ENCODE peak calls at places on chromosomes 7 and 10, in nine cellular contexts. K is Peyer's patch, X is right lobe of liver, R is fibroblast of lung, P is hepatocyte, Z is small intestine, E is stomach, S is AG04450, B is sigmoid colon. O is an unnamed sample.

GRCh38 chr7:10672186-10672585 is 301.5 kb upstream of the PHF14 start:
- DNase-seq in K (no peak), X (no peak), R (no peak), P (no peak), Z (no peak), E (no peak), S (no peak), B (no peak), O (no peak)

GRCh38 chr7:107596881-107597581 is 17.0 kb downstream of the BCAP29 start:
- DNase-seq in K (no peak), X (no peak), R (peak; percentile 17), P (no peak), Z (no peak), E (no peak), S (no peak), B (no peak), O (no peak)

GRCh38 chr7:134480730-134481129 is 21.8 kb upstream of the AKR1B1 start:
- DNase-seq in K (no peak), X (no peak), R (peak; percentile 65), P (no peak), Z (no peak), E (no peak), S (no peak), B (no peak), O (no peak)

GRCh38 chr10:132942740-132943554 is 577 bp upstream of the CFAP46 start:
- DNase-seq in K (no peak), X (no peak), R (peak; percentile 8), P (no peak), Z (no peak), E (no peak), S (no peak), B (no peak), O (no peak)

GRCh38 chr7:32518534-32519140 is 23.3 kb downstream of the AVL9 start:
- DNase-seq in K (no peak), X (no peak), R (peak; percentile 78), P (no peak), Z (no peak), E (no peak), S (no peak), B (no peak), O (no peak)

GRCh38 chr10:61760943-61761824 is 98.5 kb downstream of the CABCOCO1 start:
- DNase-seq in K (no peak), X (no peak), R (peak; percentile 91), P (peak; percentile 24), Z (peak; percentile 88), E (no peak), S (peak; percentile 36), B (no peak), O (no peak)

GRCh38 chr10:15719062-15719898 is 442 bp downstream of the ITGA8 start:
- DNase-seq in K (no peak), X (no peak), R (no peak), P (peak; percentile 47), Z (no peak), E (no peak), S (no peak), B (no peak), O (no peak)

GRCh38 chr7:936131-937054 is 18.1 kb downstream of the ADAP1 start:
- DNase-seq in K (no peak), X (no peak), R (peak; percentile 48), P (peak; percentile 8), Z (no peak), E (no peak), S (no peak), B (peak; percentile 63), O (peak; percentile 43)

GRCh38 chr10:124742418-124743187 is 1.6 kb downstream of the FAM53B start:
- DNase-seq in K (no peak), X (no peak), R (peak; percentile 39), P (peak; percentile 47), Z (peak; percentile 60), E (no peak), S (no peak), B (peak; percentile 78), O (no peak)

GRCh38 chr7:132203021-132203420 is 373.2 kb downstream of the PLXNA4 start:
- DNase-seq in K (no peak), X (no peak), R (no peak), P (no peak), Z (no peak), E (no peak), S (no peak), B (peak; percentile 43), O (no peak)

GRCh38 chr10:121293121-121293520 is 305.1 kb downstream of the FGFR2 start:
- DNase-seq in K (no peak), X (no peak), R (no peak), P (peak; percentile 31), Z (no peak), E (no peak), S (no peak), B (no peak), O (no peak)

GRCh38 chr7:73612598-73613269 is 11.6 kb downstream of the MLXIPL start:
- DNase-seq in K (no peak), X (peak; percentile 97), R (peak; percentile 25), P (peak; percentile 86), Z (peak; percentile 98), E (peak; percentile 45), S (no peak), B (no peak), O (no peak)

GRCh38 chr10:25177093-25177753 is 2.4 kb downstream of the GPR158 start:
- DNase-seq in K (no peak), X (no peak), R (no peak), P (no peak), Z (no peak), E (no peak), S (no peak), B (no peak), O (no peak)

DNA sequence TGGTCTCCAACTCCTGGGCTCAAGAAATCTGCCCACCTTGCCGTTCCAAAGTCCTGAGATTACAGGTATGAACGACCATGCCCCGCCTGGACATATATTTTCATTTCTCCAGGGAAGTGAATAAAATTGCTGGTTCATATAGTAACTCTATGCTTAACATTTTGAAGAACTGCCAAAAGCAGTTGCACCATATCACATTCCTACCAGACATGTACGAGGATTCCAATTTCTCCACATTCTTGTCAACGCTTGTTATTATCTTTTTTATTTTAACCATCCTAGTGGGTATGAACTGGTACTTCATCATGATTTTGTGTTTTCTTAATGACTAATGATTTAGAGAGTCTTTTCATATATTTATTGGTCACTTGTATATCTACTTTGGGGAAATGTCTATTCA is 21.9 kb upstream of the CPN1 start:
- DNase-seq in K (no peak), X (no peak), R (peak; percentile 3), P (no peak), Z (no peak), E (no peak), S (no peak), B (no peak), O (no peak)
- H3K27ac ChIP-seq in K (no peak overlapping the region), X (no peak overlapping the region), R (no peak overlapping the region), P (no peak overlapping the region), Z (no peak overlapping the region), E (no peak overlapping the region), S (no peak overlapping the region), B (no peak overlapping the region), O (no peak overlapping the region)

DNA sequence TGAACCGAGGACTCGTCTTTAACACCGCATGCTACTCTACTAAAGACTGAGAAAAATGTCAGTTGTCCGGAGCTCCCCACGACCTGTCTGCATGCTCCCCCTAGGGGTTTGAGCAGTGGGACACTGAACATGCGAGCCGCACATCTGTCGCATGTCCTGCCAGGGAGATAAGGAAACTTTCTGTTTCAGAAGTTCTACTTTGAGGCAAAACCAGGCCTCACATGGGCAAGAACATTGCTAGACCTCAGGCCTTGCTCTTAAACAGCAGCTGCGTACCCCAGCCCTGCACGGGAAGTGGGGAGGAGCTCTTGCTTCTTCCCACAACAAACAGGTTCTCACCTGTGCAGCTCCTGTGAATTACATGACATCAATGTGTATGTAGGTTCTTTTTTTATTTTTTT is 30.3 kb upstream of the HERPUD2 start:
- DNase-seq in K (peak; percentile 85), X (no peak), R (no peak), P (no peak), Z (peak; percentile 61), E (peak; percentile 41), S (no peak), B (no peak), O (no peak)
- H3K4me3 ChIP-seq in K (no peak overlapping the region), X (no peak overlapping the region), R (no peak overlapping the region), P (no peak overlapping the region), Z (no peak overlapping the region), E (no peak overlapping the region), S (no peak overlapping the region), B (no peak overlapping the region), O (no peak overlapping the region)

GRCh38 chr10:97792058-97792721 is 20.4 kb upstream of the SFRP5 start:
- DNase-seq in K (peak; percentile 57), X (peak; percentile 71), R (peak; percentile 32), P (peak; percentile 78), Z (peak; percentile 76), E (peak; percentile 75), S (peak; percentile 3), B (peak; percentile 76), O (peak; percentile 75)

GRCh38 chr10:97785231-97785630 is 13.4 kb upstream of the SFRP5 start:
- DNase-seq in K (no peak), X (no peak), R (no peak), P (no peak), Z (no peak), E (no peak), S (no peak), B (no peak), O (no peak)

GRCh38 chr10:97789770-97790397 is 18.1 kb upstream of the SFRP5 start:
- DNase-seq in K (no peak), X (no peak), R (no peak), P (no peak), Z (no peak), E (no peak), S (no peak), B (no peak), O (no peak)

GRCh38 chr10:97785731-97786130 is 13.9 kb upstream of the SFRP5 start:
- DNase-seq in K (no peak), X (no peak), R (no peak), P (no peak), Z (no peak), E (no peak), S (no peak), B (no peak), O (no peak)

DNA sequence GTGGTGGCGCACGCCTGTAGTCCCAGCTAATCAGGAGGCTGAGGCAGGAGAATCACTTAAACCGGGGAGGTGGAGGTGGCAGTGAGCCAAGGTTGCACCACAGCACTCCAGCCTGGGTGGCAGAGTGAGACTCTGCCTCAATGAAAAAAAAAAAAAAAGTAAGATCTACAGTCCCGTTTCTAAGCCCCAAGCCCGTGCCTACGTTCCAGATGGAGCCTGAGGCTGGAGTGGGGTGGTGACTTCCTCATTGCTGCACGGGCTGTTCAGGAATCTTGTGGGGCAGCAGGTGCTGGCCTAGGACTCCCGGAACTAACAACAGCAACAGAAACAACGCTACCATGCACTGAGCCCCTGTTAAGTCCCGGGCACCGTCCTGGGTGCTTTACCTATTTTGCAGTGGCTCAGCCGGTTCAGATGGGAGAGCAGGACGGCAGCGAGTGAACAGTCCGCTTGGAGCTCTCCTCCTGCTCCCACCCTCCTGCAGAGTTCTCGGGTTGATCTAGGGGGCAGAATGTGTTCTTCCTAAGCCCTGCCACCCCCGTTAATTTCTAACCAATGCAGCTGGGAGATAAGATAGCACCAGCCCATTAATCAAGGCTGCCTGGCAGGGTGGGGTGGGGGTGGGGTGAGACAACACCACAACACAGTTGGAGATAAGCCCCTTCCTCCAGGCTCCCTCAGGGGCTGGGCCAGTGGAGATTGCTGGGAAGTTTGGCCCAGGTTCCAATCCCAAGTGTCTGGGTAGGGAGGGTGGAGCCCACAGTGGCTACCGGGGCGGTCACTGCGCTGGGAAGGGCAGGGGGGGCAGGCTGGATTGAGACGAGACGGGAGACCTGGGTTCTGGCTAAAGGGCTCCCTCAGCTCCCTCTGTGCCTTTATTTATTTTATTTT is 17.0 kb upstream of the SFRP5 start:
- DNase-seq in K (no peak), X (no peak), R (peak; percentile 51), P (peak; percentile 69), Z (peak; percentile 96), E (peak; percentile 61), S (no peak), B (no peak), O (peak; percentile 74)
- H3K27ac ChIP-seq in K (no peak overlapping the region), X (no peak overlapping the region), R (no peak overlapping the region), P (peak overlapping the region; percentile 62), Z (peak overlapping the region; percentile 44), E (peak overlapping the region; percentile 60), S (no peak overlapping the region), B (no peak overlapping the region), O (peak overlapping the region; percentile 65)

GRCh38 chr10:5092848-5093790 is 1.1 kb upstream of the AKR1C3 start:
- DNase-seq in K (no peak), X (no peak), R (no peak), P (no peak), Z (peak; percentile 74), E (no peak), S (no peak), B (no peak), O (no peak)
- H3K4me3 ChIP-seq in K (peak overlapping the region; percentile 12), X (peak overlapping the region; percentile 61), R (no peak overlapping the region), P (no peak overlapping the region), Z (no peak overlapping the region), E (no peak overlapping the region), S (no peak overlapping the region), B (no peak overlapping the region), O (no peak overlapping the region)

O was measured in lower lobe of right lung.